ENCODE peak calls at places on chromosomes 6 and 20, in four cellular contexts. B is PC-3, S is tibial artery, T is uterus. E is an unnamed sample.

GRCh38 chr20:46316984-46317684 is 8.8 kb upstream of the CDH22 start:
- DNase-seq in T (no peak), B (no peak), S (no peak), E (no peak)

GRCh38 chr6:32844839-32845372 is 1.1 kb upstream of the PSMB8 start:
- DNase-seq in T (no peak), B (no peak), S (no peak), E (no peak)

GRCh38 chr6:40074292-40075050 is 140.2 kb upstream of the MOCS1 start:
- DNase-seq in T (no peak), S (no peak), B (no peak), E (no peak)

GRCh38 chr20:50642288-50642803 is 49.0 kb downstream of the RIPOR3 start:
- DNase-seq in T (no peak), B (peak), S (no peak), E (no peak)

GRCh38 chr20:43691928-43692524 is 25.1 kb downstream of the MYBL2 start:
- DNase-seq in B (peak), S (no peak), T (no peak), E (no peak)

GRCh38 chr6:161139766-161140553 is 133.9 kb downstream of the AGPAT4 start:
- DNase-seq in T (no peak), B (peak), S (no peak), E (no peak)

GRCh38 chr6:33700391-33701050 is 11.0 kb downstream of the UQCC2 start:
- DNase-seq in T (no peak), S (no peak), B (peak), E (no peak)

GRCh38 chr20:38196592-38196991 is 31.5 kb upstream of the TGM2 start:
- DNase-seq in S (peak), T (peak), B (no peak), E (no peak)

GRCh38 chr6:21219856-21220255 is 373.7 kb upstream of the SOX4 start:
- DNase-seq in S (no peak), T (no peak), B (no peak), E (no peak)

GRCh38 chr20:57844626-57845596 is 135.1 kb upstream of the PMEPA1 start:
- DNase-seq in T (no peak), S (no peak), B (peak), E (no peak)

GRCh38 chr6:7424967-7425807 is 35.6 kb downstream of the RIOK1 start:
- DNase-seq in B (peak), T (no peak), S (no peak), E (no peak)

GRCh38 chr20:50412069-50412468 is 98.1 kb upstream of the PTPN1 start:
- DNase-seq in B (no peak), S (no peak), T (no peak), E (no peak)

GRCh38 chr20:21228511-21228910 is 74.6 kb upstream of the XRN2 start:
- DNase-seq in B (no peak), T (no peak), S (no peak), E (no peak)

GRCh38 chr6:10585232-10585887 is 64.2 kb downstream of the GCNT2 start:
- DNase-seq in B (no peak), T (no peak), S (no peak), E (no peak)

GRCh38 chr6:75501756-75502155 is 8.2 kb upstream of the FILIP1 start:
- DNase-seq in S (no peak), B (no peak), T (no peak), E (no peak)

GRCh38 chr6:161434921-161435411 is 161.1 kb upstream of the AGPAT4 start:
- DNase-seq in S (no peak), B (peak), T (no peak), E (no peak)

GRCh38 chr6:98605705-98606104 is 228.7 kb upstream of the POU3F2 start:
- DNase-seq in T (no peak), S (no peak), B (no peak), E (no peak)

GRCh38 chr6:140001005-140001404 is 626.6 kb upstream of the CITED2 start:
- DNase-seq in T (no peak), B (no peak), S (no peak), E (no peak)

GRCh38 chr6:93859964-93860363 is 440.6 kb upstream of the EPHA7 start:
- DNase-seq in B (no peak), S (no peak), T (no peak), E (no peak)

GRCh38 chr20:10541668-10542411 is 106.7 kb downstream of the SLX4IP start:
- DNase-seq in S (no peak), B (peak), T (no peak), E (no peak)

GRCh38 chr6:7204726-7205125 is 97.0 kb downstream of the RREB1 start:
- DNase-seq in S (no peak), B (no peak), T (no peak), E (no peak)

GRCh38 chr6:145147559-145147958 is 587.8 kb downstream of the EPM2A start:
- DNase-seq in T (no peak), S (no peak), B (peak), E (no peak)

GRCh38 chr20:53676519-53676822 is 82.8 kb upstream of the ZNF217 start:
- DNase-seq in S (no peak), B (no peak), T (no peak), E (no peak)

GRCh38 chr6:112800916-112801315 is 453.8 kb downstream of the RFPL4B start:
- DNase-seq in B (no peak), T (no peak), S (no peak), E (no peak)

GRCh38 chr6:18550119-18550518 is 163.0 kb downstream of the RNF144B start:
- DNase-seq in S (no peak), T (no peak), B (no peak), E (no peak)

GRCh38 chr20:40798066-40798465 is 109.0 kb upstream of the MAFB start:
- DNase-seq in T (no peak), B (no peak), S (no peak), E (no peak)

GRCh38 chr6:39366875-39367618 is 44.5 kb upstream of the KCNK16 start:
- DNase-seq in T (no peak), S (no peak), B (no peak), E (no peak)

GRCh38 chr6:142537612-142538478 is 236.0 kb downstream of the ADGRG6 start:
- DNase-seq in B (peak), S (no peak), T (no peak), E (no peak)

GRCh38 chr20:33250666-33251065 is 14.9 kb downstream of the BPIFA1 start:
- DNase-seq in T (no peak), B (no peak), S (no peak), E (no peak)

GRCh38 chr20:57043091-57043490 is 223.3 kb downstream of the BMP7 start:
- DNase-seq in T (no peak), B (no peak), S (no peak), E (no peak)

GRCh38 chr20:59788196-59788735 is 145.2 kb downstream of the SYCP2 start:
- DNase-seq in B (no peak), S (no peak), T (no peak), E (no peak)

GRCh38 chr6:43097098-43097489 is 21.0 kb downstream of the PTK7 start:
- DNase-seq in B (peak), S (no peak), T (no peak), E (no peak)

GRCh38 chr20:10769700-10770099 is 95.9 kb upstream of the JAG1 start:
- DNase-seq in B (peak), T (no peak), S (no peak), E (no peak)

GRCh38 chr6:40999498-41000070 is 39.4 kb downstream of the UNC5CL start:
- DNase-seq in T (peak), S (peak), B (peak), E (no peak)

GRCh38 chr6:18265099-18265372 is 706 bp upstream of the DEK start:
- DNase-seq in S (no peak), B (no peak), T (no peak), E (no peak)

DNA sequence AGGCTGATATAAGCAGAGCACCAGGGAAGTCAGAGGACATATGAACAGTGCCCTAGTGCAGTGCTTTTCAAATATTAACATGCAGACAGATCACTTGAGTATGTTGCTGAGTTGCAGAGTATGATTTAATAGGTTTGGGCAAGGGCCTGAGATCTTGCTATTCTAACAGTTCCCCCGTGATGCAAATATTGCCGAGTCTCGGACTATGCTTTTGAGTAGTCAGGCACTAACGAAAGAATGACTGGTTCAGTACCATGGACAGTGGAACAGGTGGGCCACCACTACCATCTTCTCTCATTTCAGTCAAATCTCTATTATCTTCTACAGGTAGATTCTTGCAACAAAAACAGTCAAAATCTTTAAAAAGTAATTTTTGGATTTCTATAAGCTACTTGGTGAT is 3.7 kb upstream of the TMEM200A start:
- DNase-seq in T (no peak), B (peak), S (no peak), E (no peak)
- H3K27ac ChIP-seq in T (no peak), B (no peak), S (no peak), E (no peak)

GRCh38 chr6:123661105-123661891 is 24.5 kb upstream of the TRDN start:
- DNase-seq in T (no peak), S (no peak), B (no peak), E (no peak)
- H3K27ac ChIP-seq in T (no peak), S (no peak), B (no peak), E (no peak)

DNA sequence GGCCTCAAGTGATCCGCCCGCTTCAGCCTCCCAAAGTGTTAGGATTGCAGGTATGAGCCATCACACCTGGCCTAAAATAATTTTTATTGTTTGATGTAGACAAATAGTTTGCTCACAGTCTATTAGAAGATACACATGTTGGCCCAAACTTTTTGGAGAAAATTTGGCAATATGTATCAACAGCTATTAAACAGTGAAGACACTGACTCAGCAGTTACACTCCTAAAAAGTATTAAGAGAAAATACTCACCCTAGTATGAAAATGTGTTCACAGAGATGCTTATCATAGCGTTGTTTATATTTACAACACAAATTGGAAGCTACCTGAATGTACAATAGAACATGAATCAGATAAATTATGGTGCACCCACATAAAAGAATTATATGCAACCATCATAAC is 173.1 kb downstream of the WDR27 start:
- DNase-seq in T (no peak), S (no peak), B (peak), E (no peak)
- H3K27ac ChIP-seq in T (peak), S (no peak), B (no peak), E (no peak)

DNA sequence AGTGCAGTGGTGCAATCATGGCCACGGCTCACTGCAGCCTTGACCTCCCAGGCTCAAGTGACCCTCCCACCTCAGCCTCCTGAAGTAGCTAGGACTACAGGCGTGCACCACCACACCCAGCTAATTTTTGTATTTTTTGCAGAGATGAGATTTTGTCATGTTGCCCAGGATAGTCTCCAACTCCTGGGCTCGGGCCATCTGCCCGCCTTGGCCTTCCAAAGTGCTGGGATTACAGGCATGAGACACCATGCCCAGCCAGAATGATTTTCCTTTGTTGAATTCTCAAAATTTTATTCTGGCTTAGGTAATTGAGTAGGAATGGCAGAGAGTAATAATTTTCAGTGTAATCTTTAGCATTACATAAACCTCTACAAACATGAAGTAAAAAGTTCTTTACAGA is 37.1 kb downstream of the SLC16A10 start:
- DNase-seq in T (no peak), B (no peak), S (no peak), E (no peak)
- H3K27ac ChIP-seq in T (no peak), B (no peak), S (no peak), E (no peak)

DNA sequence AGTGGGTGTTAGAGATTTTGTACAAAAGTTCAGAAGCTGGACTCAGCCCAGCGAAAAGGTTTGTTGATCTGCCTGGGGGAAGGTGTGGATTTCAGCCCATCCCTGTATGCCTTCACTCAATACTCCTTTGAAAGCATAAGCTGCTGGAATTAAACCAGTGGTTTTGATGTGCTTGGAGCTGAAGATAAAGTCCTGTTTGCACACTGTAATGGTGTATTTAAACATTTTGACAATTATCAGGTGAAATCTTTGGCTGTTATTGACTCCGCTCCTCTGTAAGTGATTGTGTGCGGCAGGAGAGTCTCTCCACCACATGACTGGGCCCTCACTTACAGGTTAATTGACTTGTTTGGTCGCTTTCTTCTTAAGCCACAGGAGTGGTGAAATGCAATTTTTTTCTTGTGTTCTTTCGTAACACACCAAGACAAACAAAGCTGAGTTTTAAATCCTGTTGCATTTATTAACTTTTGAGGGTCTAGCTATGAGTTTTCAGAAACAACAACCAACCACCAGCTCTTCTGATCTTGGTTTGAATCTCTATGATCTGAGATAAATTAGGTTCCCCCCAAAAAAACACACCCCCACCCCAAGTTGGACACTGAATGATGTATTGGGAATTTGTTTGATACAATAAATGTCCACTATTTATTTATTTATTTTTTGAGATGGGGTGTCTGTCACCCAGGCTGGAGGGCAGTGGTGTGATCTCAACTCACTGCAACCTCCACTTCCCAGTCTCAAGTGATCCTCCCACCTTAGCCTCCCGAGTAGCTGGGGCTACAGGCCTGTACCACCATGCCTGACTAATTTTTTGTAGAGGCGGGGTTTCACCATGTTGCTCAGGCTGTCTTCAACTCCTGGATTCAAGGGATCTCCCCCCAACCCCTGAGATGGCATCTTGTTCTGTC is 46.3 kb upstream of the NCOA3 start:
- DNase-seq in S (no peak), B (peak), T (no peak), E (no peak)
- H3K27ac ChIP-seq in S (peak), B (peak), T (no peak), E (no peak)

DNA sequence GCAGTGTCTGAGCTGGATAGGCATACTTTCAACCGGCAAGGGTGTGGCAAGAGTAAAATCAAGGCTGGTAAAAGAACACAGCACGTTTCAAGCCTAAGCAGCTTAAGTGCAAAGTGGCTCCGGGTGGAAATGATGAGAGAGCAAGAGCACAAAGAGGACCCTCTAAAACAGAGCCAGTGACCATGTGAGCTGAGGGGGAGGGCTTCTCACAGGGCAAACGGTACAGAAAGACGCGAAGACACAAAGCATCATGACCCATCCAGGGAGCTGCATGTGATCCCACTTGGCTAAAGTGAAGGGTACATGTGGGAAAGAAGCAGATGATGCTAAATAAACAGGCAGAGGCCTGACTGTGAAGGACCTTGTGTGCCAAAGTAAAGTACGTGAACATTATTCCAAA is 25.7 kb downstream of the FKBP5 start:
- DNase-seq in S (no peak), B (no peak), T (no peak), E (no peak)
- H3K27ac ChIP-seq in S (no peak), B (no peak), T (no peak), E (peak)

E was measured in thoracic aorta.